ENCODE peak calls at places on chromosomes 1 and 21, in five cellular contexts. W is IMR-90, F is H1, O is mesenchymal stem cell, I is trophoblast cell. X is an unnamed sample.

GRCh38 chr1:228429007-228429406 is 12.3 kb upstream of the TRIM17 start:
- DNase-seq in W (no peak), F (no peak), O (no peak), I (no peak), X (no peak)

GRCh38 chr1:99963041-99963795 is 6.6 kb upstream of the SLC35A3 start:
- DNase-seq in W (peak), F (no peak), O (peak), I (no peak), X (no peak)

GRCh38 chr1:223308141-223308540 is 55.8 kb downstream of the SUSD4 start:
- DNase-seq in W (no peak), F (no peak), O (no peak), I (no peak), X (no peak)

GRCh38 chr1:93628682-93629081 is 53.0 kb downstream of the BCAR3 start:
- DNase-seq in W (no peak), F (no peak), O (no peak), I (no peak), X (no peak)

GRCh38 chr1:61079898-61080336 is 2.4 kb upstream of the NFIA start:
- DNase-seq in W (peak), F (peak), O (peak), I (peak), X (no peak)

GRCh38 chr21:26115346-26115745 is 55.2 kb downstream of the APP start:
- DNase-seq in W (no peak), F (no peak), O (no peak), I (no peak), X (no peak)

GRCh38 chr1:106952766-106953165 is 103.7 kb upstream of the PRMT6 start:
- DNase-seq in W (peak), F (no peak), O (no peak), I (no peak), X (no peak)

GRCh38 chr1:165073402-165074007 is 283.0 kb downstream of the LMX1A start:
- DNase-seq in W (peak), F (no peak), O (peak), I (peak), X (peak)

GRCh38 chr21:32336711-32337110 is 38.1 kb downstream of the MRAP start:
- DNase-seq in W (peak), F (no peak), O (peak), I (no peak), X (no peak)

GRCh38 chr1:201663777-201664176 is 124.8 kb downstream of the NAV1 start:
- DNase-seq in W (no peak), F (no peak), O (no peak), I (no peak), X (no peak)

GRCh38 chr1:147821883-147822282 is 61.5 kb upstream of the GJA5 start:
- DNase-seq in W (no peak), F (no peak), O (peak), I (peak), X (no peak)

GRCh38 chr1:147700042-147700711 is 29.9 kb upstream of the ACP6 start:
- DNase-seq in W (peak), F (peak), O (peak), I (peak), X (peak)

GRCh38 chr1:67942269-67942668 is 108.2 kb downstream of the DIRAS3 start:
- DNase-seq in W (peak), F (no peak), O (no peak), I (no peak), X (no peak)

GRCh38 chr1:185325413-185325812 is 8.4 kb upstream of the IVNS1ABP start:
- DNase-seq in W (no peak), F (no peak), O (peak), I (no peak), X (no peak)

GRCh38 chr1:206633708-206634121 is 1.6 kb upstream of the DYRK3 start:
- DNase-seq in W (peak), F (no peak), O (peak), I (no peak), X (no peak)

GRCh38 chr1:151989131-151989868 is 4.4 kb downstream of the S100A10 start:
- DNase-seq in W (peak), F (no peak), O (peak), I (peak), X (no peak)

GRCh38 chr1:41743361-41743760 is 175.4 kb downstream of the HIVEP3 start:
- DNase-seq in W (peak), F (no peak), O (no peak), I (no peak), X (no peak)

GRCh38 chr21:41228006-41228370 is 60.0 kb downstream of the BACE2 start:
- DNase-seq in W (peak), F (no peak), O (no peak), I (no peak), X (no peak)

GRCh38 chr1:60277269-60277668 is 203.7 kb upstream of the C1orf87 start:
- DNase-seq in W (no peak), F (no peak), O (no peak), I (no peak), X (no peak)

GRCh38 chr21:42461185-42461520 is 34.9 kb downstream of the RSPH1 start:
- DNase-seq in W (no peak), F (no peak), O (no peak), I (no peak), X (no peak)

GRCh38 chr1:183096351-183096750 is 73.1 kb downstream of the LAMC1 start:
- DNase-seq in W (no peak), F (no peak), O (no peak), I (no peak), X (no peak)

GRCh38 chr1:183100575-183100974 is 77.4 kb downstream of the LAMC1 start:
- DNase-seq in W (no peak), F (no peak), O (no peak), I (peak), X (no peak)

GRCh38 chr1:183098349-183098748 is 75.1 kb downstream of the LAMC1 start:
- DNase-seq in W (no peak), F (no peak), O (no peak), I (no peak), X (no peak)

GRCh38 chr1:183096889-183097288 is 73.7 kb downstream of the LAMC1 start:
- DNase-seq in W (peak), F (no peak), O (peak), I (no peak), X (no peak)

GRCh38 chr1:183097438-183098051 is 74.3 kb downstream of the LAMC1 start:
- DNase-seq in W (peak), F (no peak), O (peak), I (peak), X (no peak)
- H3K14ac ChIP-seq in W (peak), F (no peak), O (no peak), I (no peak), X (no peak)

GRCh38 chr1:111990026-111990877 is 784 bp upstream of the KCND3 start:
- DNase-seq in W (no peak), F (peak), O (peak), I (no peak), X (peak)
- H3K4me3 ChIP-seq in W (peak), F (peak), O (peak), I (peak), X (peak)

GRCh38 chr1:217953330-217953729 is 322.2 kb downstream of the SPATA17 start:
- DNase-seq in W (no peak), F (no peak), O (no peak), I (no peak), X (no peak)

GRCh38 chr1:217953922-217954321 is 322.8 kb downstream of the SPATA17 start:
- DNase-seq in W (no peak), F (no peak), O (no peak), I (no peak), X (no peak)

GRCh38 chr1:217955723-217956122 is 324.6 kb downstream of the SPATA17 start:
- DNase-seq in W (no peak), F (no peak), O (no peak), I (no peak), X (no peak)
- H2AFZ ChIP-seq in W (no peak), F (no peak), O (no peak), I (no peak), X (no peak)

GRCh38 chr1:180925471-180926051 is 12.9 kb downstream of the KIAA1614 start:
- DNase-seq in W (no peak), F (no peak), O (no peak), I (no peak), X (no peak)

GRCh38 chr1:180923024-180923841 is 10.5 kb downstream of the KIAA1614 start:
- DNase-seq in W (peak), F (peak), O (peak), I (no peak), X (peak)

GRCh38 chr1:180922637-180923023 is 9.9 kb downstream of the KIAA1614 start:
- DNase-seq in W (no peak), F (no peak), O (no peak), I (no peak), X (no peak)

GRCh38 chr1:180924939-180925338 is 12.2 kb downstream of the KIAA1614 start:
- DNase-seq in W (no peak), F (no peak), O (no peak), I (no peak), X (no peak)

GRCh38 chr1:180923887-180924286 is 11.2 kb downstream of the KIAA1614 start:
- DNase-seq in W (no peak), F (no peak), O (no peak), I (no peak), X (no peak)
- H3K14ac ChIP-seq in W (no peak), F (no peak), O (no peak), I (no peak), X (no peak)

DNA sequence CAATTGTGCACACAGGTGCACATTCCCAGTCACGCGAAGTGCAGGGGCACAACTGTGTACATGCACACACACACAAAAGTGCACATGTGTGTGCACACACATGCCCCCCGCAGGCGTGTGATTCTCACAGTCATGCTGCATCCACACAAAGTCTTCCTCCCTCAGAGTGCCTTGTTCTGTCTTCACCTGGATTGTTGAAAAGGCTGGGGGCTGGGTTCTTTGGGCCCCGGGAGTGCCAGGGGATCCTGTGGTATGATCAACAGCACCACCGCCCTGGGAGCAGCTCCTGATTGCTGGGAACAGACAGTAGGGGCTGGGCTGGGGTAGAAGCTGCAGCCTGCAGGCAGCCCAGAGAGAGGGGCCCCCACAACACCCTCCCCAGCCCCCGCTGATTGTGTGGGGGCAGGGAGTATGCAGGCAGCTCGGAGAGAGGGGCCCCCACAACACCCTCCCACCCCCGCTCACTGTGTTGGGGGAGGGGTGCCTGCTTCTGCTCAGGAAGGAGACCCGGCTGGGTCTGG is 3.4 kb downstream of the COL18A1 start:
- DNase-seq in W (no peak), F (no peak), O (no peak), I (no peak), X (no peak)
- H3K4me3 ChIP-seq in W (no peak), F (peak), O (no peak), I (no peak), X (no peak)